ENCODE peak calls at places on chromosomes 7 and 10, in six cellular contexts. One of them, this sample, is unnamed.

GRCh38 chr10:104445359-104445758 is 91.7 kb downstream of the CFAP58 start:
- DNase-seq in iPS DF 6.9: no peak
- DNase-seq in GF-D8: no peak
- DNase-seq in H7: no peak
- DNase-seq in PC-9: peak
- DNase-seq in skeletal muscle cell: peak
- DNase-seq in this sample: no peak

GRCh38 chr7:978049-978346 is 2.6 kb upstream of the COX19 start:
- DNase-seq in GF-D8: no peak
- DNase-seq in PC-9: no peak
- DNase-seq in H7: no peak
- DNase-seq in skeletal muscle cell: no peak
- DNase-seq in iPS DF 6.9: no peak
- DNase-seq in this sample: no peak

GRCh38 chr10:36630267-36630666 is 495.1 kb upstream of the ANKRD30A start:
- DNase-seq in iPS DF 6.9: no peak
- DNase-seq in H7: no peak
- DNase-seq in skeletal muscle cell: no peak
- DNase-seq in PC-9: no peak
- DNase-seq in GF-D8: no peak
- DNase-seq in this sample: no peak

GRCh38 chr7:73742338-73742752 is 3.7 kb upstream of the ABHD11 start:
- DNase-seq in skeletal muscle cell: no peak
- DNase-seq in GF-D8: no peak
- DNase-seq in H7: peak
- DNase-seq in iPS DF 6.9: no peak
- DNase-seq in PC-9: peak
- DNase-seq in this sample: no peak

GRCh38 chr7:141232286-141233051 is 158.6 kb downstream of the TMEM178B start:
- DNase-seq in H7: no peak
- DNase-seq in PC-9: no peak
- DNase-seq in GF-D8: no peak
- DNase-seq in skeletal muscle cell: no peak
- DNase-seq in iPS DF 6.9: no peak
- DNase-seq in this sample: no peak

GRCh38 chr10:5490698-5491464 is 8.5 kb downstream of the CALML5 start:
- DNase-seq in iPS DF 6.9: no peak
- DNase-seq in PC-9: no peak
- DNase-seq in skeletal muscle cell: no peak
- DNase-seq in GF-D8: peak
- DNase-seq in H7: no peak
- DNase-seq in this sample: no peak

GRCh38 chr10:123475466-123475865 is 190.7 kb upstream of the GPR26 start:
- DNase-seq in GF-D8: no peak
- DNase-seq in skeletal muscle cell: no peak
- DNase-seq in H7: no peak
- DNase-seq in PC-9: no peak
- DNase-seq in iPS DF 6.9: no peak
- DNase-seq in this sample: no peak

GRCh38 chr7:46169384-46169755 is 248.3 kb upstream of the IGFBP3 start:
- DNase-seq in PC-9: no peak
- DNase-seq in iPS DF 6.9: no peak
- DNase-seq in GF-D8: no peak
- DNase-seq in H7: no peak
- DNase-seq in skeletal muscle cell: no peak
- DNase-seq in this sample: no peak

GRCh38 chr10:118251791-118252190 is 90.3 kb downstream of the FAM204A start:
- DNase-seq in skeletal muscle cell: no peak
- DNase-seq in GF-D8: no peak
- DNase-seq in iPS DF 6.9: no peak
- DNase-seq in H7: no peak
- DNase-seq in PC-9: no peak
- DNase-seq in this sample: no peak

GRCh38 chr7:32070406-32071360 is at the start of gene PDE1C:
- DNase-seq in skeletal muscle cell: no peak
- DNase-seq in H7: peak
- DNase-seq in GF-D8: no peak
- DNase-seq in iPS DF 6.9: no peak
- DNase-seq in PC-9: no peak
- DNase-seq in this sample: no peak

GRCh38 chr10:123303581-123303980 is 149.4 kb downstream of the BUB3 start:
- DNase-seq in PC-9: no peak
- DNase-seq in H7: no peak
- DNase-seq in iPS DF 6.9: no peak
- DNase-seq in GF-D8: no peak
- DNase-seq in skeletal muscle cell: no peak
- DNase-seq in this sample: no peak

GRCh38 chr7:156145184-156145583 is 332.9 kb upstream of the SHH start:
- DNase-seq in H7: no peak
- DNase-seq in iPS DF 6.9: no peak
- DNase-seq in GF-D8: no peak
- DNase-seq in skeletal muscle cell: no peak
- DNase-seq in PC-9: no peak
- DNase-seq in this sample: no peak

GRCh38 chr7:112990619-112991018 is 96.0 kb downstream of the GPR85 start:
- DNase-seq in skeletal muscle cell: no peak
- DNase-seq in H7: no peak
- DNase-seq in iPS DF 6.9: no peak
- DNase-seq in PC-9: no peak
- DNase-seq in GF-D8: no peak
- DNase-seq in this sample: no peak

GRCh38 chr10:43202657-43203490 is 64.0 kb downstream of the RASGEF1A start:
- DNase-seq in iPS DF 6.9: no peak
- DNase-seq in skeletal muscle cell: no peak
- DNase-seq in PC-9: peak
- DNase-seq in H7: peak
- DNase-seq in GF-D8: no peak
- DNase-seq in this sample: peak

GRCh38 chr10:48233643-48234042 is 40.9 kb downstream of the FRMPD2 start:
- DNase-seq in PC-9: no peak
- DNase-seq in skeletal muscle cell: no peak
- DNase-seq in H7: no peak
- DNase-seq in GF-D8: no peak
- DNase-seq in iPS DF 6.9: no peak
- DNase-seq in this sample: no peak

GRCh38 chr10:79335470-79336235 is 11.6 kb upstream of the PPIF start:
- DNase-seq in skeletal muscle cell: no peak
- DNase-seq in iPS DF 6.9: no peak
- DNase-seq in GF-D8: no peak
- DNase-seq in PC-9: no peak
- DNase-seq in H7: no peak
- DNase-seq in this sample: no peak

GRCh38 chr7:92722541-92722940 is 113.8 kb downstream of the CDK6 start:
- DNase-seq in iPS DF 6.9: no peak
- DNase-seq in H7: no peak
- DNase-seq in skeletal muscle cell: no peak
- DNase-seq in PC-9: no peak
- DNase-seq in GF-D8: no peak
- DNase-seq in this sample: no peak

GRCh38 chr7:127997226-127997922 is 33.9 kb downstream of the LRRC4 start:
- DNase-seq in H7: no peak
- DNase-seq in skeletal muscle cell: no peak
- DNase-seq in PC-9: no peak
- DNase-seq in GF-D8: no peak
- DNase-seq in iPS DF 6.9: no peak
- DNase-seq in this sample: no peak

GRCh38 chr7:104207348-104207730 is 474 bp downstream of the ORC5 start:
- DNase-seq in skeletal muscle cell: no peak
- DNase-seq in H7: no peak
- DNase-seq in GF-D8: no peak
- DNase-seq in PC-9: no peak
- DNase-seq in iPS DF 6.9: no peak
- DNase-seq in this sample: no peak

This sample was measured in uterus.